ENCODE peak calls at places on chromosomes 5 and 9, in eight cellular contexts. G is bronchial epithelial cell; W is endodermal cell; I is lower lobe of right lung; V is IMR-90; R is H9; U is CD8-positive, alpha-beta T cell; Q is BJ. L is an unnamed sample.
A peak's percentile ranks its signal among the peaks of the same experiment; 100 is the strongest.

GRCh38 chr5:132641241-132641723 is 16.7 kb upstream of the IL13 start:
- DNase-seq in G (no peak), W (no peak), I (no peak), V (no peak), R (no peak), U (no peak), Q (no peak), L (no peak)

GRCh38 chr9:74821636-74822035 is 66.1 kb downstream of the TRPM6 start:
- DNase-seq in G (no peak), W (no peak), I (no peak), V (no peak), R (no peak), U (no peak), Q (no peak), L (no peak)

GRCh38 chr5:83450183-83450839 is 21.2 kb upstream of the VCAN start:
- DNase-seq in G (peak; percentile 85), W (peak; percentile 46), I (no peak), V (no peak), R (no peak), U (no peak), Q (no peak), L (no peak)

GRCh38 chr5:124789104-124789605 is 42.7 kb upstream of the ZNF608 start:
- DNase-seq in G (peak; percentile 27), W (no peak), I (no peak), V (peak; percentile 30), R (no peak), U (no peak), Q (no peak), L (no peak)

GRCh38 chr5:159908201-159908940 is 7.9 kb upstream of the ADRA1B start:
- DNase-seq in G (peak; percentile 52), W (no peak), I (no peak), V (no peak), R (no peak), U (no peak), Q (no peak), L (no peak)

GRCh38 chr9:85940275-85940831 is 593 bp upstream of the NAA35 start:
- DNase-seq in G (no peak), W (no peak), I (no peak), V (no peak), R (no peak), U (no peak), Q (no peak), L (no peak)

GRCh38 chr9:101119206-101119819 is 90.8 kb downstream of the PLPPR1 start:
- DNase-seq in G (peak; percentile 54), W (peak; percentile 96), I (peak; percentile 52), V (no peak), R (peak; percentile 85), U (no peak), Q (no peak), L (no peak)

GRCh38 chr9:4955836-4956235 is 29.2 kb upstream of the JAK2 start:
- DNase-seq in G (peak; percentile 82), W (no peak), I (no peak), V (peak; percentile 28), R (no peak), U (no peak), Q (no peak), L (no peak)

GRCh38 chr5:142432961-142433360 is 108.1 kb upstream of the SPRY4 start:
- DNase-seq in G (no peak), W (peak; percentile 60), I (no peak), V (no peak), R (no peak), U (peak; percentile 52), Q (no peak), L (no peak)

GRCh38 chr9:137241490-137242328 is 622 bp downstream of the TUBB4B start:
- DNase-seq in G (peak; percentile 39), W (peak; percentile 68), I (peak; percentile 76), V (peak; percentile 32), R (no peak), U (peak; percentile 77), Q (no peak), L (peak; percentile 86)

GRCh38 chr5:56566374-56567249 is 248.7 kb upstream of the MAP3K1 start:
- DNase-seq in G (no peak), W (no peak), I (no peak), V (no peak), R (no peak), U (no peak), Q (no peak), L (no peak)

GRCh38 chr5:6430418-6431028 is 18.1 kb upstream of the UBE2QL1 start:
- DNase-seq in G (no peak), W (no peak), I (no peak), V (no peak), R (no peak), U (no peak), Q (no peak), L (peak; percentile 77)

GRCh38 chr5:18321516-18321915 is 687.3 kb downstream of the TAF11L14 start:
- DNase-seq in G (no peak), W (no peak), I (no peak), V (no peak), R (no peak), U (no peak), Q (no peak), L (no peak)

GRCh38 chr9:134592018-134592818 is 49.4 kb upstream of the COL5A1 start:
- DNase-seq in G (no peak), W (peak; percentile 49), I (no peak), V (peak; percentile 83), R (no peak), U (no peak), Q (peak; percentile 78), L (peak; percentile 69)

GRCh38 chr5:67246108-67246507 is 49.5 kb upstream of the CD180 start:
- DNase-seq in G (peak; percentile 84), W (no peak), I (no peak), V (peak; percentile 82), R (no peak), U (no peak), Q (no peak), L (no peak)

GRCh38 chr9:136099547-136099946 is 4.5 kb upstream of the NACC2 start:
- DNase-seq in G (no peak), W (no peak), I (no peak), V (no peak), R (no peak), U (no peak), Q (no peak), L (no peak)

GRCh38 chr5:170011751-170012150 is 31.5 kb upstream of the INSYN2B start:
- DNase-seq in G (peak; percentile 35), W (no peak), I (no peak), V (no peak), R (no peak), U (no peak), Q (no peak), L (no peak)

GRCh38 chr5:64603676-64604075 is 86.6 kb upstream of the SHISAL2B start:
- DNase-seq in G (no peak), W (no peak), I (no peak), V (peak; percentile 28), R (no peak), U (no peak), Q (peak; percentile 74), L (no peak)

GRCh38 chr5:133828727-133829126 is 139.7 kb downstream of the C5orf15 start:
- DNase-seq in G (no peak), W (no peak), I (no peak), V (no peak), R (no peak), U (no peak), Q (no peak), L (no peak)

GRCh38 chr9:24051587-24051986 is 225.5 kb upstream of the ELAVL2 start:
- DNase-seq in G (no peak), W (no peak), I (no peak), V (no peak), R (no peak), U (no peak), Q (no peak), L (no peak)

GRCh38 chr9:134178394-134178780 is 14.0 kb upstream of the RNU6ATAC start:
- DNase-seq in G (no peak), W (no peak), I (peak; percentile 31), V (no peak), R (no peak), U (no peak), Q (no peak), L (peak; percentile 61)

GRCh38 chr5:151608522-151608921 is 17.4 kb upstream of the FAT2 start:
- DNase-seq in G (peak; percentile 69), W (no peak), I (no peak), V (no peak), R (no peak), U (no peak), Q (no peak), L (no peak)

GRCh38 chr9:12554636-12555035 is 138.5 kb upstream of the TYRP1 start:
- DNase-seq in G (peak; percentile 21), W (peak; percentile 70), I (no peak), V (peak; percentile 1), R (peak; percentile 37), U (no peak), Q (no peak), L (no peak)

GRCh38 chr5:12023614-12024241 is 119.5 kb upstream of the CTNND2 start:
- DNase-seq in G (peak; percentile 55), W (no peak), I (no peak), V (peak; percentile 27), R (no peak), U (no peak), Q (no peak), L (no peak)

DNA sequence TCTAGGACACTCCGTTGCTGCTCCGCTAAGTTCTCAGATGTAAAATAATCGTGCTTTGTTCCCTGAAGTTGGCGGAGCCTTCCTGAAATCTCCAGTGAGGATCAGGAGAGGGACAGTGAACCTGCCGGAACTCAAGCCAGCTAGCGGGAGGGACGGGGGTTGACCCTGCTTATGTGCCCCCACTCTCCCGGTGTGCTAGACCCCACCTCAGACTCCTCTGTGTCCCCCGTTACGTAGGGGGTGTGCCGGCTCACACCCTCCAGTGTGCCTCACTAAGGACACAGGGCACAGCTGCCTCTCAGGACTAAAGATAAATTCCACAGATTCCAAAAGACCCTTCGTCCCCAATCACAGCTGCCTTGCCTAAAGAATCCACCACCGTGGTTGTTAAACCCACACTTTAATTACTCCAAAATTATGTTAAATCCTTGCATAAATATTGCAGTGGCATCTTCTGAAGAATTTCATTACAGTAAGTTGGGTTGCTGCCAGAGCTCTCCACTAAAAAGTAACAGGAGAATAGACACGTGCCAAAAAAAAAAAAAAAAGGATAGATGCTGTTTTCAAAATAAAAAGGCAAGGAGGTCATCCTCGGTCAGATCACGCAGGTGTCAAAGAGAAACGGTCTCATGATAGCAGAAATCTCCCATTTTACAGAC is 73.8 kb downstream of the GTF3C4 start:
- DNase-seq in G (no peak), W (peak; percentile 51), I (no peak), V (no peak), R (no peak), U (no peak), Q (no peak), L (no peak)
- H3K27me3 ChIP-seq in G (peaks cover 28% of the 10 kb centered on the region), W (peaks cover 67% of the 10 kb centered on the region), I (peaks cover 32% of the 10 kb centered on the region), V (peaks cover 62% of the 10 kb centered on the region), R (peaks cover 11% of the 10 kb centered on the region), U (peaks cover 12% of the 10 kb centered on the region), Q (peaks cover 30% of the 10 kb centered on the region), L (peaks cover 58% of the 10 kb centered on the region)

GRCh38 chr5:35213608-35214007 is 16.7 kb downstream of the PRLR start:
- DNase-seq in G (no peak), W (no peak), I (no peak), V (no peak), R (no peak), U (no peak), Q (no peak), L (no peak)
- TF ChIP-seq CTCF in G (no peak), W (peak; percentile 47), I (no peak), V (no peak), R (peak; percentile 13), U (no peak), Q (no peak), L (no peak)

GRCh38 chr5:181111010-181111409 is 20.0 kb downstream of the OR2V1 start:
- DNase-seq in G (no peak), W (no peak), I (no peak), V (no peak), R (no peak), U (no peak), Q (no peak), L (no peak)
- H3K27me3 ChIP-seq in G (peaks cover 3% of the 10 kb centered on the region), W (peaks cover 23% of the 10 kb centered on the region), I (peaks cover 87% of the 10 kb centered on the region), V (peaks cover 22% of the 10 kb centered on the region), R (peaks cover 4% of the 10 kb centered on the region), U (peaks cover 29% of the 10 kb centered on the region), Q (peaks cover 9% of the 10 kb centered on the region), L (peaks cover 95% of the 10 kb centered on the region)

GRCh38 chr5:59724482-59725392 is 168.8 kb downstream of the PDE4D start:
- DNase-seq in G (peak; percentile 50), W (peak; percentile 80), I (no peak), V (peak; percentile 36), R (peak; percentile 38), U (no peak), Q (no peak), L (no peak)
- TF ChIP-seq CTCF in G (peak; percentile 61), W (peak; percentile 85), I (peak; percentile 72), V (peak; percentile 52), R (peak; percentile 88), U (no peak), Q (peak; percentile 61), L (peak; percentile 45)

L was measured in sigmoid colon.